ENCODE peak calls at places on chromosomes 4 and X, in seven cellular contexts. I is IMR-90, G is mesendoderm, R is H9, Z is mesenchymal stem cell, W is H1, V is trophoblast cell. B is an unnamed sample.

GRCh38 chr4:18069806-18070205 is 48.3 kb upstream of the LCORL start:
- DNase-seq in I (no peak), G (no peak), R (no peak), Z (no peak), W (no peak), V (no peak), B (no peak)

GRCh38 chr4:128782076-128782715 is 27.3 kb upstream of the JADE1 start:
- DNase-seq in I (peak; percentile 37), G (no peak), R (no peak), Z (no peak), W (no peak), V (no peak), B (no peak)

GRCh38 chr4:123846627-123847026 is 450.0 kb downstream of the SPRY1 start:
- DNase-seq in I (no peak), G (no peak), R (no peak), Z (no peak), W (no peak), V (no peak), B (no peak)

GRCh38 chr4:185716008-185716976 is 95.7 kb downstream of the SORBS2 start:
- DNase-seq in I (no peak), G (no peak), R (no peak), Z (no peak), W (no peak), V (no peak), B (no peak)

GRCh38 chrX:106874075-106874474 is 29.1 kb downstream of the RIPPLY1 start:
- DNase-seq in I (peak; percentile 42), G (peak; percentile 5), R (no peak), Z (peak; percentile 30), W (no peak), V (no peak), B (no peak)

GRCh38 chr4:168384437-168385141 is 66.0 kb upstream of the DDX60 start:
- DNase-seq in I (peak; percentile 28), G (no peak), R (no peak), Z (no peak), W (no peak), V (no peak), B (no peak)

GRCh38 chrX:41737065-41737464 is 13.1 kb downstream of the GPR82 start:
- DNase-seq in I (no peak), G (no peak), R (no peak), Z (no peak), W (no peak), V (no peak), B (no peak)

GRCh38 chr4:168883513-168883912 is 126.5 kb downstream of the CBR4 start:
- DNase-seq in I (peak; percentile 81), G (no peak), R (no peak), Z (peak; percentile 58), W (no peak), V (no peak), B (no peak)

GRCh38 chrX:120561634-120562568 is 1.1 kb upstream of the CUL4B start:
- DNase-seq in I (no peak), G (no peak), R (no peak), Z (no peak), W (no peak), V (no peak), B (no peak)

GRCh38 chr4:18198653-18199052 is 177.1 kb upstream of the LCORL start:
- DNase-seq in I (no peak), G (peak; percentile 25), R (no peak), Z (no peak), W (no peak), V (no peak), B (no peak)

GRCh38 chr4:42083816-42084215 is 68.6 kb downstream of the BEND4 start:
- DNase-seq in I (peak; percentile 21), G (no peak), R (no peak), Z (peak; percentile 9), W (no peak), V (no peak), B (no peak)
- H3K4ac ChIP-seq in I (no peak overlapping the region), G (no peak overlapping the region), R (no peak overlapping the region), Z (no peak overlapping the region), W (no peak overlapping the region), V (no peak overlapping the region), B (no peak overlapping the region)

DNA sequence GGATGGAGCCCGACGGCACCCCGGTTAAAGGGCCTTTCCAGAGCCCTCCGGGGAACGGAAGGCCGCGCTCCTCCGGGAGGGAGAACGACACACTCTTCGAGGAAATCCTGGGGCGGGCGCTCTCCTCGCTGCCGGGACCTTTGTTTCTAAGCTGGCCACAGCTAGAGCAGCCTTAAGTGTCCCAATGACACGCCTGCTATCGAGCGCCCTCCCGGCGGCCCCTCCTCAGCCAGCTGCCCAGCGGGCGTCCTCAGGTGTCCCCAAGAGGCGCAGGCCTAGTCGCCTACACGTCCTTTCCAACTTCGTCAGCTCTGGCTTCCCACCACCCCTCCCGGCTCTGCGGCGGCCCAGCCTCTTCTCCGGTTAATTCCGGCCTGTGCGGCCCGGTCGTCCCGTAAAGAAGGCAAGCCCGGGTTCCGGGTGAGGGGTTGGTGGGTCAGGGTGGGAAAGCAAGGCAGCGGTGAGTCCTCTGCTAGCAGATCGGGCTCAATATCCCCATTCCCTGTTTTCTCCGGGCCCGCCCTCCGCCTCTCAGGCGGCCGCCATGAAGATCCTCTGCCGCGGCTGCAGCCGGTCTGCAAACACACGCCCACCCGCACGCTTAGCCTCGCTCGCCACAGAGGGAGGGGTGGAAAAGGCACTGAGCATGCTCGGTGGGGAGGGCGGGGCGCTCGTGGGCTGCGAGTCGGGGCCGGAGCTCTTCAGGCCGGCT is 449 bp upstream of the RAP1GDS1 start:
- DNase-seq in I (peak; percentile 96), G (peak; percentile 97), R (peak; percentile 93), Z (peak; percentile 97), W (peak; percentile 85), V (peak; percentile 94), B (peak; percentile 93)
- H3K9ac ChIP-seq in I (peak overlapping the region; percentile 75), G (peak overlapping the region; percentile 96), R (peak overlapping the region; percentile 97), Z (peak overlapping the region; percentile 99), W (peak overlapping the region; percentile 94), V (peak overlapping the region; percentile 92), B (peak overlapping the region; percentile 91)

GRCh38 chr4:124945422-124945821 is 232.9 kb upstream of the ANKRD50 start:
- DNase-seq in I (no peak), G (no peak), R (no peak), Z (no peak), W (no peak), V (no peak), B (no peak)
- H3K23ac ChIP-seq in I (no peak overlapping the region), G (no peak overlapping the region), R (no peak overlapping the region), Z (no peak overlapping the region), W (no peak overlapping the region), V (no peak overlapping the region), B (no peak overlapping the region)

DNA sequence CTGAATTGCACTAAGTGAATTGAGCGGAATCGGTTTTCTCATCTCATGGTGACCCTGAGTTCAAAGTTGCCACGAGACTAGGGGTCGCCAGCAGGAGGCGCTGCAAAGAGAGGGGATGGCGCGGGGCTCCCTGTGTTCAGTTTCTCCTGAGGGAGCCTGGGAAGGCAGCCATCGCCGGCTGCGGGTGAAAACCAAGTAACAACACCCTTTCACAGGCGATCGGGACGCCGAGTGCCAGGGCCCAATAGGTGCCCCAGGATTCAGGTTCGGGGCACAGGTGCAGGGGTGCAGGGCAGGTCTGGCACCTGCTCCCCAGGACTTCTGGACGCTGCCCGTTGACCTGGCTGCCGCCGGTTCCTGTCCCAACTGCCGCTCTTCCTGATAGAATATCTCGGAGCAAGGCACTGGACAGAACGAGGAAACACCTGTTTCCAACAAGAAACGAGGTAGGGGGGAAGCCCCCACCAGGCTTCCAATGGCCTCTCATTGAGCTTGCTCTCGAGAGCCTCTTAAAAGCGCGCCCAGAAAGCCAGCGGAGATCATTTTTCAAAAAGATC is 1.1 kb upstream of the FGF16 start:
- DNase-seq in I (no peak), G (peak; percentile 38), R (peak; percentile 60), Z (no peak), W (peak; percentile 82), V (no peak), B (no peak)
- H3K4ac ChIP-seq in I (no peak overlapping the region), G (no peak overlapping the region), R (no peak overlapping the region), Z (no peak overlapping the region), W (no peak overlapping the region), V (no peak overlapping the region), B (no peak overlapping the region)

GRCh38 chr4:10114607-10115006 is 2.0 kb downstream of the WDR1 start:
- DNase-seq in I (no peak), G (no peak), R (no peak), Z (no peak), W (no peak), V (no peak), B (no peak)
- H3K9ac ChIP-seq in I (peak overlapping the region; percentile 98), G (peak overlapping the region; percentile 25), R (no peak overlapping the region), Z (peak overlapping the region; percentile 97), W (no peak overlapping the region), V (no peak overlapping the region), B (no peak overlapping the region)

DNA sequence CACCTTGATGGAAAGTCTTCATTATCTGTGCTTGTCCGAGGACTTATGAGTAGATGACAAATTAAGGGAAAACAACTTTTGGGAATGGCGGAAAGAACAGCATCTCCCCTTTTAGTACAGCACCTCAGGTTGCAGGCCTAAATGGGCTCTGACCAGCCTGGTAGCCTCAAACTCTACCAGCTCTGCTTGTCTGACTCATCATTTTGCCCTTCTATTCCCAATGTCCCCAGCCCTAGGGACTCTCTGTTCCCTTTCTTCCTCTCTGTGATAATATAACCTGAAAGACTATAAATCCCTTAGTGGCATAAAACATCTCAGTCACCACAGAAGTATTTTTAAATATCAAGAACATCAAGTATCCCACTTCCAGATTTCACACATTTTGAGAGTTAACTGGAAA is 121.9 kb downstream of the THOC2 start:
- DNase-seq in I (no peak), G (no peak), R (no peak), Z (no peak), W (no peak), V (no peak), B (no peak)
- H3K23ac ChIP-seq in I (no peak overlapping the region), G (no peak overlapping the region), R (no peak overlapping the region), Z (no peak overlapping the region), W (no peak overlapping the region), V (no peak overlapping the region), B (no peak overlapping the region)

B was measured in neuronal stem cell.